ENCODE peak calls at places on chromosomes 3 and 15, in eight cellular contexts. N, I, B, F, R, V, E and O are unnamed samples.

GRCh38 chr15:58773024-58773423 is 1.9 kb downstream of the MINDY2 start:
- DNase-seq in V (no peak), N (no peak), I (no peak), E (no peak), R (no peak), F (no peak), B (no peak), O (no peak)

GRCh38 chr3:25557641-25558040 is 107.1 kb downstream of the TOP2B start:
- DNase-seq in R (no peak), B (no peak), N (no peak), E (no peak), V (no peak), F (no peak), I (no peak), O (no peak)

GRCh38 chr3:145952541-145952940 is 208.4 kb downstream of the PLOD2 start:
- DNase-seq in V (no peak), F (no peak), R (no peak), I (peak; percentile 87), E (no peak), N (no peak), B (no peak), O (no peak)

GRCh38 chr3:186705882-186706780 is 11.0 kb upstream of the KNG1 start:
- DNase-seq in F (no peak), V (no peak), E (no peak), B (no peak), I (no peak), R (no peak), N (no peak), O (no peak)

GRCh38 chr15:89885611-89886010 is 8.2 kb downstream of the AP3S2 start:
- DNase-seq in V (no peak), E (no peak), N (no peak), F (no peak), R (no peak), I (peak; percentile 40), B (no peak), O (no peak)

GRCh38 chr3:133277813-133278212 is 122.0 kb upstream of the BFSP2 start:
- DNase-seq in E (no peak), I (no peak), F (no peak), N (no peak), V (no peak), B (no peak), R (no peak), O (no peak)

GRCh38 chr15:71440479-71441071 is 325.3 kb downstream of the THSD4 start:
- DNase-seq in N (no peak), B (peak; percentile 85), V (no peak), I (peak; percentile 69), E (peak; percentile 35), R (peak; percentile 48), F (no peak), O (peak; percentile 7)

GRCh38 chr3:12986521-12986920 is 86.7 kb downstream of the IQSEC1 start:
- DNase-seq in V (no peak), R (no peak), B (no peak), I (no peak), F (no peak), N (no peak), E (no peak), O (no peak)

GRCh38 chr15:28021281-28022039 is 77.7 kb downstream of the OCA2 start:
- DNase-seq in I (peak; percentile 13), B (peak; percentile 34), N (no peak), E (peak; percentile 83), F (no peak), R (peak; percentile 96), V (no peak), O (no peak)

GRCh38 chr15:101805605-101806345 is 2.5 kb downstream of the OR4F6 start:
- DNase-seq in B (no peak), V (no peak), I (no peak), N (no peak), R (no peak), E (no peak), F (no peak), O (no peak)

GRCh38 chr3:177050466-177051237 is 146.6 kb downstream of the TBL1XR1 start:
- DNase-seq in E (peak; percentile 45), R (peak; percentile 28), B (peak; percentile 44), I (peak; percentile 46), N (no peak), V (no peak), F (no peak), O (peak; percentile 14)

GRCh38 chr3:178381971-178382370 is 154.3 kb upstream of the KCNMB2 start:
- DNase-seq in R (no peak), I (no peak), E (no peak), V (no peak), F (no peak), B (no peak), N (no peak), O (no peak)

GRCh38 chr3:45035441-45036301 is 9.6 kb downstream of the CLEC3B start:
- DNase-seq in N (no peak), E (no peak), I (peak; percentile 40), F (no peak), B (peak; percentile 28), R (peak; percentile 55), V (no peak), O (no peak)

GRCh38 chr3:57287205-57287604 is 5.3 kb downstream of the ASB14 start:
- DNase-seq in E (no peak), N (no peak), R (no peak), I (no peak), B (no peak), F (no peak), V (no peak), O (no peak)

GRCh38 chr15:73935547-73935946 is 9.3 kb downstream of the LOXL1 start:
- DNase-seq in V (no peak), B (no peak), F (no peak), E (no peak), R (no peak), I (no peak), N (no peak), O (no peak)

GRCh38 chr3:152638707-152639450 is 196.1 kb upstream of the P2RY1 start:
- DNase-seq in I (peak; percentile 3), N (no peak), V (peak; percentile 43), F (no peak), E (no peak), B (no peak), R (no peak), O (no peak)

GRCh38 chr15:77528968-77529319 is 103.8 kb downstream of the LINGO1 start:
- DNase-seq in N (no peak), F (no peak), R (peak; percentile 81), B (no peak), I (no peak), E (no peak), V (no peak), O (no peak)

GRCh38 chr15:96893159-96893906 is 562.8 kb downstream of the NR2F2 start:
- DNase-seq in I (peak; percentile 39), V (no peak), B (peak; percentile 42), F (no peak), E (no peak), R (no peak), N (no peak), O (no peak)

GRCh38 chr3:145417678-145418077 is 743.3 kb downstream of the PLOD2 start:
- DNase-seq in V (no peak), F (no peak), R (no peak), I (no peak), E (no peak), N (no peak), B (no peak), O (no peak)

GRCh38 chr3:57729339-57730039 is 26.6 kb upstream of the SLMAP start:
- DNase-seq in R (no peak), I (no peak), N (no peak), V (no peak), B (no peak), F (no peak), E (no peak), O (no peak)

GRCh38 chr15:100596792-100597191 is 5.2 kb downstream of the LINS1 start:
- DNase-seq in F (peak; percentile 89), N (no peak), I (no peak), R (no peak), E (no peak), B (no peak), V (peak; percentile 33), O (no peak)